ENCODE peak calls at places on chromosome 18, in eight cellular contexts. One of them, this sample, is unnamed.

GRCh38 chr18:57621252-57621607 is 406 bp downstream of the NARS1 start:
- DNase-seq in GM03348: peak; percentile 59
- DNase-seq in GDM1: no peak
- DNase-seq in naive B cell: no peak
- DNase-seq in lower lobe of right lung: no peak
- DNase-seq in sigmoid colon: no peak
- DNase-seq in KBM-7: peak; percentile 35
- DNase-seq in KG1: no peak
- DNase-seq in this sample: no peak

GRCh38 chr18:9814431-9814830 is 71.3 kb upstream of the TXNDC2 start:
- DNase-seq in KBM-7: no peak
- DNase-seq in lower lobe of right lung: no peak
- DNase-seq in sigmoid colon: no peak
- DNase-seq in naive B cell: no peak
- DNase-seq in GDM1: no peak
- DNase-seq in GM03348: peak; percentile 64
- DNase-seq in KG1: no peak
- DNase-seq in this sample: no peak

GRCh38 chr18:58862851-58863538 is 1.7 kb upstream of the ZNF532 start:
- DNase-seq in sigmoid colon: peak; percentile 66
- DNase-seq in GDM1: no peak
- DNase-seq in GM03348: peak; percentile 59
- DNase-seq in naive B cell: peak; percentile 44
- DNase-seq in KBM-7: no peak
- DNase-seq in lower lobe of right lung: peak; percentile 51
- DNase-seq in KG1: no peak
- DNase-seq in this sample: no peak

GRCh38 chr18:55706893-55707292 is 118.9 kb upstream of the TCF4 start:
- DNase-seq in sigmoid colon: no peak
- DNase-seq in naive B cell: no peak
- DNase-seq in KG1: no peak
- DNase-seq in KBM-7: no peak
- DNase-seq in lower lobe of right lung: no peak
- DNase-seq in GDM1: no peak
- DNase-seq in GM03348: peak; percentile 53
- DNase-seq in this sample: no peak

GRCh38 chr18:75143851-75144250 is 65.1 kb downstream of the PTGR3 start:
- DNase-seq in GDM1: no peak
- DNase-seq in lower lobe of right lung: no peak
- DNase-seq in KG1: no peak
- DNase-seq in naive B cell: no peak
- DNase-seq in GM03348: no peak
- DNase-seq in KBM-7: no peak
- DNase-seq in sigmoid colon: no peak
- DNase-seq in this sample: peak; percentile 43

GRCh38 chr18:54218299-54218698 is 6.2 kb downstream of the MBD2 start:
- DNase-seq in GDM1: no peak
- DNase-seq in GM03348: no peak
- DNase-seq in KBM-7: no peak
- DNase-seq in KG1: no peak
- DNase-seq in lower lobe of right lung: no peak
- DNase-seq in naive B cell: no peak
- DNase-seq in sigmoid colon: no peak
- DNase-seq in this sample: no peak

GRCh38 chr18:57803119-57803969 is at the start of gene ATP8B1:
- DNase-seq in GDM1: no peak
- DNase-seq in KG1: no peak
- DNase-seq in GM03348: peak; percentile 92
- DNase-seq in naive B cell: peak; percentile 20
- DNase-seq in KBM-7: no peak
- DNase-seq in sigmoid colon: peak; percentile 84
- DNase-seq in lower lobe of right lung: peak; percentile 96
- DNase-seq in this sample: peak; percentile 93

GRCh38 chr18:55875330-55875933 is 287.4 kb upstream of the TCF4 start:
- DNase-seq in KG1: no peak
- DNase-seq in naive B cell: no peak
- DNase-seq in GDM1: no peak
- DNase-seq in GM03348: no peak
- DNase-seq in sigmoid colon: no peak
- DNase-seq in lower lobe of right lung: no peak
- DNase-seq in KBM-7: no peak
- DNase-seq in this sample: no peak

GRCh38 chr18:39839782-39840181 is 2115.3 kb upstream of the PIK3C3 start:
- DNase-seq in KBM-7: no peak
- DNase-seq in GM03348: no peak
- DNase-seq in lower lobe of right lung: no peak
- DNase-seq in KG1: no peak
- DNase-seq in sigmoid colon: no peak
- DNase-seq in naive B cell: no peak
- DNase-seq in GDM1: no peak
- DNase-seq in this sample: no peak

GRCh38 chr18:70405051-70405450 is 116.2 kb downstream of the SOCS6 start:
- DNase-seq in GM03348: no peak
- DNase-seq in GDM1: no peak
- DNase-seq in KG1: no peak
- DNase-seq in sigmoid colon: no peak
- DNase-seq in KBM-7: no peak
- DNase-seq in naive B cell: no peak
- DNase-seq in lower lobe of right lung: no peak
- DNase-seq in this sample: no peak

GRCh38 chr18:56233595-56233994 is 404.8 kb downstream of the TXNL1 start:
- DNase-seq in GDM1: no peak
- DNase-seq in KG1: no peak
- DNase-seq in GM03348: peak; percentile 88
- DNase-seq in naive B cell: no peak
- DNase-seq in sigmoid colon: peak; percentile 66
- DNase-seq in KBM-7: no peak
- DNase-seq in lower lobe of right lung: no peak
- DNase-seq in this sample: no peak

GRCh38 chr18:9323750-9324445 is 10.7 kb upstream of the TWSG1 start:
- DNase-seq in sigmoid colon: no peak
- DNase-seq in lower lobe of right lung: no peak
- DNase-seq in KG1: no peak
- DNase-seq in KBM-7: peak; percentile 65
- DNase-seq in naive B cell: no peak
- DNase-seq in GM03348: no peak
- DNase-seq in GDM1: no peak
- DNase-seq in this sample: no peak

GRCh38 chr18:45837283-45838070 is 12.0 kb downstream of the SIGLEC15 start:
- DNase-seq in GM03348: peak; percentile 64
- DNase-seq in naive B cell: no peak
- DNase-seq in lower lobe of right lung: peak; percentile 79
- DNase-seq in KBM-7: no peak
- DNase-seq in GDM1: no peak
- DNase-seq in sigmoid colon: no peak
- DNase-seq in KG1: no peak
- DNase-seq in this sample: peak; percentile 91

GRCh38 chr18:5175378-5175777 is 21.7 kb downstream of the AKAIN1 start:
- DNase-seq in naive B cell: peak; percentile 47
- DNase-seq in GDM1: no peak
- DNase-seq in sigmoid colon: no peak
- DNase-seq in KBM-7: peak; percentile 18
- DNase-seq in GM03348: no peak
- DNase-seq in lower lobe of right lung: no peak
- DNase-seq in KG1: no peak
- DNase-seq in this sample: no peak

GRCh38 chr18:36693931-36694661 is 134.7 kb downstream of the TPGS2 start:
- DNase-seq in sigmoid colon: no peak
- DNase-seq in GM03348: peak; percentile 64
- DNase-seq in KBM-7: no peak
- DNase-seq in naive B cell: no peak
- DNase-seq in KG1: no peak
- DNase-seq in GDM1: no peak
- DNase-seq in lower lobe of right lung: no peak
- DNase-seq in this sample: no peak

GRCh38 chr18:63578357-63578958 is 8.7 kb upstream of the SERPINB13 start:
- DNase-seq in KG1: no peak
- DNase-seq in GDM1: peak; percentile 18
- DNase-seq in KBM-7: peak; percentile 73
- DNase-seq in naive B cell: no peak
- DNase-seq in lower lobe of right lung: no peak
- DNase-seq in sigmoid colon: no peak
- DNase-seq in GM03348: peak; percentile 53
- DNase-seq in this sample: no peak

GRCh38 chr18:44895176-44895798 is 214.6 kb downstream of the SETBP1 start:
- DNase-seq in naive B cell: no peak
- DNase-seq in lower lobe of right lung: no peak
- DNase-seq in KBM-7: peak; percentile 28
- DNase-seq in GDM1: peak; percentile 7
- DNase-seq in GM03348: peak; percentile 39
- DNase-seq in KG1: no peak
- DNase-seq in sigmoid colon: no peak
- DNase-seq in this sample: no peak

GRCh38 chr18:23528580-23529472 is 25.5 kb downstream of the RMC1 start:
- DNase-seq in KBM-7: peak; percentile 32
- DNase-seq in naive B cell: no peak
- DNase-seq in GDM1: no peak
- DNase-seq in KG1: no peak
- DNase-seq in lower lobe of right lung: peak; percentile 58
- DNase-seq in sigmoid colon: peak; percentile 77
- DNase-seq in GM03348: peak; percentile 86
- DNase-seq in this sample: no peak

GRCh38 chr18:48894799-48895346 is 55.9 kb downstream of the SMAD7 start:
- DNase-seq in GDM1: no peak
- DNase-seq in naive B cell: no peak
- DNase-seq in KBM-7: no peak
- DNase-seq in GM03348: no peak
- DNase-seq in KG1: no peak
- DNase-seq in lower lobe of right lung: no peak
- DNase-seq in sigmoid colon: peak; percentile 38
- DNase-seq in this sample: peak; percentile 74

GRCh38 chr18:713135-713490 is 683 bp upstream of the ENOSF1 start:
- DNase-seq in lower lobe of right lung: no peak
- DNase-seq in GM03348: no peak
- DNase-seq in KBM-7: no peak
- DNase-seq in GDM1: no peak
- DNase-seq in sigmoid colon: no peak
- DNase-seq in KG1: no peak
- DNase-seq in naive B cell: no peak
- DNase-seq in this sample: no peak

GRCh38 chr18:60508108-60508507 is 135.5 kb upstream of the MC4R start:
- DNase-seq in GM03348: no peak
- DNase-seq in naive B cell: no peak
- DNase-seq in lower lobe of right lung: no peak
- DNase-seq in sigmoid colon: no peak
- DNase-seq in KG1: no peak
- DNase-seq in GDM1: no peak
- DNase-seq in KBM-7: no peak
- DNase-seq in this sample: no peak

GRCh38 chr18:23033079-23033478 is 100.0 kb downstream of the RBBP8 start:
- DNase-seq in naive B cell: no peak
- DNase-seq in GM03348: no peak
- DNase-seq in GDM1: no peak
- DNase-seq in KBM-7: no peak
- DNase-seq in sigmoid colon: no peak
- DNase-seq in lower lobe of right lung: no peak
- DNase-seq in KG1: no peak
- DNase-seq in this sample: no peak

GRCh38 chr18:48295586-48296311 is 113.4 kb downstream of the ZBTB7C start:
- DNase-seq in GDM1: no peak
- DNase-seq in naive B cell: no peak
- DNase-seq in lower lobe of right lung: no peak
- DNase-seq in sigmoid colon: no peak
- DNase-seq in KG1: no peak
- DNase-seq in KBM-7: no peak
- DNase-seq in GM03348: no peak
- DNase-seq in this sample: peak; percentile 43

GRCh38 chr18:22983175-22983574 is 50.0 kb downstream of the RBBP8 start:
- DNase-seq in KG1: peak; percentile 31
- DNase-seq in KBM-7: peak; percentile 45
- DNase-seq in GDM1: no peak
- DNase-seq in lower lobe of right lung: no peak
- DNase-seq in sigmoid colon: no peak
- DNase-seq in GM03348: peak; percentile 48
- DNase-seq in naive B cell: peak; percentile 15
- DNase-seq in this sample: no peak

GRCh38 chr18:54223568-54224241 is 764 bp downstream of the MBD2 start:
- DNase-seq in lower lobe of right lung: peak; percentile 63
- DNase-seq in GM03348: peak; percentile 74
- DNase-seq in naive B cell: peak; percentile 44
- DNase-seq in KBM-7: peak; percentile 40
- DNase-seq in sigmoid colon: peak; percentile 92
- DNase-seq in GDM1: no peak
- DNase-seq in KG1: no peak
- DNase-seq in this sample: no peak

GRCh38 chr18:12361770-12362378 is 15.2 kb downstream of the AFG3L2 start:
- DNase-seq in naive B cell: no peak
- DNase-seq in GM03348: no peak
- DNase-seq in KBM-7: no peak
- DNase-seq in KG1: no peak
- DNase-seq in lower lobe of right lung: no peak
- DNase-seq in GDM1: no peak
- DNase-seq in sigmoid colon: no peak
- DNase-seq in this sample: no peak

GRCh38 chr18:39620551-39621168 is 2055.1 kb upstream of the CELF4 start:
- DNase-seq in KBM-7: no peak
- DNase-seq in naive B cell: no peak
- DNase-seq in KG1: no peak
- DNase-seq in sigmoid colon: no peak
- DNase-seq in GDM1: no peak
- DNase-seq in lower lobe of right lung: no peak
- DNase-seq in GM03348: no peak
- DNase-seq in this sample: no peak

GRCh38 chr18:76765649-76766048 is 56.7 kb upstream of the ZNF236 start:
- DNase-seq in GM03348: no peak
- DNase-seq in naive B cell: no peak
- DNase-seq in KG1: no peak
- DNase-seq in GDM1: no peak
- DNase-seq in sigmoid colon: no peak
- DNase-seq in lower lobe of right lung: no peak
- DNase-seq in KBM-7: no peak
- DNase-seq in this sample: no peak

GRCh38 chr18:23196119-23197004 is 61.1 kb downstream of the CABLES1 start:
- DNase-seq in naive B cell: no peak
- DNase-seq in lower lobe of right lung: no peak
- DNase-seq in sigmoid colon: no peak
- DNase-seq in KBM-7: no peak
- DNase-seq in KG1: no peak
- DNase-seq in GDM1: no peak
- DNase-seq in GM03348: peak; percentile 15
- DNase-seq in this sample: no peak

GRCh38 chr18:32674491-32674890 is 98.3 kb downstream of the KLHL14 start:
- DNase-seq in KG1: no peak
- DNase-seq in GM03348: no peak
- DNase-seq in GDM1: no peak
- DNase-seq in sigmoid colon: no peak
- DNase-seq in naive B cell: no peak
- DNase-seq in KBM-7: peak; percentile 0
- DNase-seq in lower lobe of right lung: no peak
- DNase-seq in this sample: no peak

GRCh38 chr18:60090170-60090569 is 190.4 kb downstream of the PMAIP1 start:
- DNase-seq in KG1: no peak
- DNase-seq in GM03348: no peak
- DNase-seq in sigmoid colon: no peak
- DNase-seq in naive B cell: no peak
- DNase-seq in KBM-7: peak; percentile 21
- DNase-seq in GDM1: no peak
- DNase-seq in lower lobe of right lung: no peak
- DNase-seq in this sample: no peak

GRCh38 chr18:9808530-9809241 is 77.1 kb upstream of the TXNDC2 start:
- DNase-seq in naive B cell: no peak
- DNase-seq in GDM1: no peak
- DNase-seq in KG1: no peak
- DNase-seq in sigmoid colon: peak; percentile 86
- DNase-seq in lower lobe of right lung: no peak
- DNase-seq in GM03348: peak; percentile 54
- DNase-seq in KBM-7: no peak
- DNase-seq in this sample: no peak

GRCh38 chr18:32175265-32175664 is 14.6 kb upstream of the MEP1B start:
- DNase-seq in KG1: no peak
- DNase-seq in KBM-7: no peak
- DNase-seq in GM03348: no peak
- DNase-seq in sigmoid colon: no peak
- DNase-seq in naive B cell: no peak
- DNase-seq in GDM1: no peak
- DNase-seq in lower lobe of right lung: no peak
- DNase-seq in this sample: no peak

GRCh38 chr18:25826823-25827617 is 263.4 kb downstream of the SS18 start:
- DNase-seq in sigmoid colon: no peak
- DNase-seq in GM03348: no peak
- DNase-seq in lower lobe of right lung: no peak
- DNase-seq in naive B cell: no peak
- DNase-seq in KBM-7: no peak
- DNase-seq in GDM1: no peak
- DNase-seq in KG1: no peak
- DNase-seq in this sample: no peak

This sample was measured in mesenteric fat pad.